ENCODE peak calls at places on chromosomes 6 and 20, in nine cellular contexts. X is stimulated activated naive CD8-positive, alpha-beta T cell treated with anti-CD3 and anti-CD28 coated beads, Interleukin-15, amount 100 ng/mL, for 72 hours; V is pancreas; Z is left kidney; J is AG10803; Y is aorta; B is uterus; P is GM12865; C is cardiac muscle cell. N is an unnamed sample.

GRCh38 chr6:126657556-126658129 is 317.7 kb downstream of the CENPW start:
- DNase-seq in X (no peak), V (no peak), Z (peak), J (peak), Y (no peak), B (no peak), P (peak), C (peak), N (no peak)

GRCh38 chr6:38489951-38490350 is 149.8 kb downstream of the BTBD9 start:
- DNase-seq in X (no peak), V (no peak), Z (no peak), J (peak), Y (no peak), B (no peak), P (no peak), C (no peak), N (no peak)

GRCh38 chr6:89745728-89746127 is 73.9 kb downstream of the MDN1 start:
- DNase-seq in X (no peak), V (no peak), Z (no peak), J (peak), Y (no peak), B (no peak), P (no peak), C (no peak), N (no peak)

GRCh38 chr6:291697-292505 is at the start of gene DUSP22:
- DNase-seq in X (peak), V (peak), Z (peak), J (peak), Y (peak), B (peak), P (peak), C (peak), N (peak)

GRCh38 chr6:46042355-46042999 is 26.8 kb upstream of the CLIC5 start:
- DNase-seq in X (peak), V (no peak), Z (peak), J (peak), Y (no peak), B (no peak), P (peak), C (peak), N (no peak)

GRCh38 chr6:129264480-129265045 is 381.6 kb downstream of the LAMA2 start:
- DNase-seq in X (no peak), V (no peak), Z (no peak), J (peak), Y (no peak), B (no peak), P (no peak), C (no peak), N (no peak)

GRCh38 chr20:38115205-38115604 is 49.9 kb downstream of the TGM2 start:
- DNase-seq in X (no peak), V (no peak), Z (peak), J (no peak), Y (no peak), B (no peak), P (no peak), C (no peak), N (no peak)

GRCh38 chr6:33950891-33951889 is 147.4 kb upstream of the MLN start:
- DNase-seq in X (no peak), V (no peak), Z (no peak), J (no peak), Y (peak), B (no peak), P (no peak), C (no peak), N (no peak)

GRCh38 chr6:146905313-146905712 is 298.9 kb upstream of the STXBP5 start:
- DNase-seq in X (no peak), V (peak), Z (no peak), J (peak), Y (no peak), B (no peak), P (no peak), C (no peak), N (no peak)

GRCh38 chr20:42923348-42923918 is 266.3 kb downstream of the PTPRT start:
- DNase-seq in X (no peak), V (no peak), Z (no peak), J (no peak), Y (no peak), B (no peak), P (no peak), C (no peak), N (no peak)

GRCh38 chr20:51095755-51096509 is 73.0 kb upstream of the KCNG1 start:
- DNase-seq in X (no peak), V (no peak), Z (peak), J (no peak), Y (no peak), B (no peak), P (no peak), C (no peak), N (no peak)

GRCh38 chr6:49541210-49541724 is 9.2 kb upstream of the C6orf141 start:
- DNase-seq in X (no peak), V (no peak), Z (no peak), J (peak), Y (no peak), B (no peak), P (no peak), C (no peak), N (no peak)

GRCh38 chr20:63692436-63693078 is 3.9 kb upstream of the TNFRSF6B start:
- DNase-seq in X (no peak), V (no peak), Z (no peak), J (peak), Y (peak), B (peak), P (no peak), C (no peak), N (no peak)

GRCh38 chr20:24683676-24684075 is 214.2 kb downstream of the SYNDIG1 start:
- DNase-seq in X (no peak), V (no peak), Z (no peak), J (no peak), Y (peak), B (no peak), P (no peak), C (no peak), N (no peak)

GRCh38 chr6:108669673-108670072 is 109.0 kb downstream of the FOXO3 start:
- DNase-seq in X (no peak), V (no peak), Z (no peak), J (no peak), Y (no peak), B (no peak), P (no peak), C (no peak), N (no peak)

GRCh38 chr20:9807176-9807575 is 31.7 kb downstream of the PAK5 start:
- DNase-seq in X (no peak), V (no peak), Z (no peak), J (no peak), Y (no peak), B (no peak), P (no peak), C (no peak), N (no peak)

GRCh38 chr6:115667478-115667996 is 393.2 kb downstream of the FRK start:
- DNase-seq in X (no peak), V (no peak), Z (no peak), J (no peak), Y (no peak), B (no peak), P (no peak), C (no peak), N (no peak)

GRCh38 chr6:156595481-156595880 is 181.7 kb upstream of the ARID1B start:
- DNase-seq in X (no peak), V (no peak), Z (no peak), J (no peak), Y (no peak), B (no peak), P (no peak), C (no peak), N (no peak)

GRCh38 chr6:167572106-167572505 is 247.2 kb downstream of the TTLL2 start:
- DNase-seq in X (no peak), V (no peak), Z (no peak), J (no peak), Y (no peak), B (no peak), P (no peak), C (no peak), N (peak)